ENCODE peak calls at places on chromosomes 1 and 21, in seven cellular contexts. M is AG09309, U is GM06990, A is GM23338, K is cardiac fibroblast, V is MCF 10A, E is MM.1S. T is an unnamed sample.

GRCh38 chr1:88029899-88030298 is 654.2 kb upstream of the PKN2 start:
- DNase-seq in U (no peak), E (no peak), K (no peak), A (peak; percentile 43), V (no peak), M (no peak), T (no peak)

GRCh38 chr1:23673086-23673813 is 18.4 kb upstream of the RPL11 start:
- DNase-seq in E (peak; percentile 38), M (no peak), K (peak; percentile 50), A (peak; percentile 85), V (peak; percentile 94), U (no peak), T (peak; percentile 36)

GRCh38 chr1:71919812-71920509 is 362.4 kb downstream of the NEGR1 start:
- DNase-seq in U (no peak), E (peak; percentile 54), M (no peak), A (peak; percentile 15), K (no peak), V (no peak), T (no peak)

GRCh38 chr1:179169616-179170467 is 59.6 kb downstream of the ABL2 start:
- DNase-seq in E (no peak), U (no peak), A (no peak), M (peak; percentile 67), K (peak; percentile 81), V (peak; percentile 83), T (no peak)

GRCh38 chr1:7471836-7472235 is 299.3 kb upstream of the VAMP3 start:
- DNase-seq in E (no peak), V (no peak), U (no peak), M (no peak), K (no peak), A (no peak), T (no peak)

GRCh38 chr1:160827418-160827817 is 31.4 kb downstream of the LY9 start:
- DNase-seq in M (no peak), U (no peak), A (no peak), K (peak; percentile 58), E (no peak), V (peak; percentile 70), T (no peak)

GRCh38 chr1:152026895-152027294 is 9.9 kb downstream of the S100A11 start:
- DNase-seq in K (peak; percentile 7), M (no peak), V (no peak), A (no peak), E (no peak), U (no peak), T (no peak)

GRCh38 chr1:199157494-199157893 is 518.7 kb downstream of the PTPRC start:
- DNase-seq in E (no peak), K (peak; percentile 5), U (no peak), A (no peak), M (no peak), V (peak; percentile 54), T (no peak)

GRCh38 chr21:46369520-46370235 is 45.7 kb downstream of the PCNT start:
- DNase-seq in A (no peak), M (no peak), V (no peak), K (no peak), E (peak; percentile 5), U (no peak), T (no peak)

GRCh38 chr1:204171751-204172178 is 5.6 kb upstream of the REN start:
- DNase-seq in V (peak; percentile 89), E (no peak), A (peak; percentile 28), M (peak; percentile 25), U (no peak), K (peak; percentile 26), T (no peak)

GRCh38 chr1:101300916-101301315 is 64.1 kb downstream of the S1PR1 start:
- DNase-seq in K (peak; percentile 23), U (no peak), E (no peak), M (no peak), A (no peak), V (no peak), T (no peak)

GRCh38 chr1:209411491-209411929 is 172.0 kb upstream of the CAMK1G start:
- DNase-seq in U (no peak), M (no peak), A (no peak), V (peak; percentile 99), K (peak; percentile 55), E (no peak), T (no peak)

GRCh38 chr1:15923241-15923640 is 52.7 kb downstream of the ZBTB17 start:
- DNase-seq in E (no peak), V (peak; percentile 64), U (no peak), A (no peak), K (peak; percentile 69), M (no peak), T (no peak)

GRCh38 chr1:244171241-244171985 is 120.3 kb downstream of the ZBTB18 start:
- DNase-seq in A (no peak), M (no peak), E (no peak), U (no peak), V (no peak), K (no peak), T (no peak)

GRCh38 chr1:113940365-113941244 is 11.5 kb downstream of the HIPK1 start:
- DNase-seq in E (peak; percentile 76), U (peak; percentile 36), K (no peak), V (no peak), M (no peak), A (no peak), T (no peak)

GRCh38 chr1:32874860-32875793 is 4.4 kb upstream of the FNDC5 start:
- DNase-seq in U (no peak), A (no peak), E (no peak), M (no peak), V (no peak), K (no peak), T (peak; percentile 39)

GRCh38 chr1:77538956-77539509 is 143.4 kb downstream of the ZZZ3 start:
- DNase-seq in U (no peak), A (no peak), M (peak; percentile 70), V (peak; percentile 73), E (no peak), K (peak; percentile 84), T (no peak)

GRCh38 chr1:118984086-118984989 is 3.8 kb downstream of the TBX15 start:
- DNase-seq in V (no peak), K (no peak), E (no peak), U (no peak), M (no peak), A (peak; percentile 92), T (peak; percentile 23)

GRCh38 chr1:12580054-12580887 is 37.7 kb downstream of the DHRS3 start:
- DNase-seq in V (peak; percentile 75), M (peak; percentile 78), E (no peak), A (no peak), K (peak; percentile 43), U (no peak), T (no peak)

DNA sequence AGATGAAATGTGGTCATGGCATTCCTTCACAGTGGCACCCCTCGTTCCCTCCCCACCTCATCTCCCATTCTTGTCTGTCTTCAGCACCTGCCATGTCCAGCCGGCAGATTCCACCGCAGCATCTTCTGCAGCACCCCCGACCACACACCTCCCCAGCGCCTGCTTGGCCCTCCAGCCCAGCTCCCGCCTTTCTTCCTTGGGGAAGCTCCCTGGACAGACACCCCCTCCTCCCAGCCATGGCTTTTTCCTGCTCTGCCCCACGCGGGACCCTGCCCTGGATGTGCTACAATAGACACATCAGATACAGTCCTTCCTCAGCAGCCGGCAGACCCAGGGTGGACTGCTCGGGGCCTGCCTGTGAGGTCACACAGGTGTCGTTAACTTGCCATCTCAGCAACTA is 67.1 kb upstream of the FAM3B start:
- DNase-seq in M (no peak), K (no peak), A (no peak), V (no peak), E (no peak), U (no peak), T (peak; percentile 5)
- TF ChIP-seq CTCF in M (no peak), K (no peak), A (no peak), V (no peak), E (no peak), U (no peak), T (no peak)

DNA sequence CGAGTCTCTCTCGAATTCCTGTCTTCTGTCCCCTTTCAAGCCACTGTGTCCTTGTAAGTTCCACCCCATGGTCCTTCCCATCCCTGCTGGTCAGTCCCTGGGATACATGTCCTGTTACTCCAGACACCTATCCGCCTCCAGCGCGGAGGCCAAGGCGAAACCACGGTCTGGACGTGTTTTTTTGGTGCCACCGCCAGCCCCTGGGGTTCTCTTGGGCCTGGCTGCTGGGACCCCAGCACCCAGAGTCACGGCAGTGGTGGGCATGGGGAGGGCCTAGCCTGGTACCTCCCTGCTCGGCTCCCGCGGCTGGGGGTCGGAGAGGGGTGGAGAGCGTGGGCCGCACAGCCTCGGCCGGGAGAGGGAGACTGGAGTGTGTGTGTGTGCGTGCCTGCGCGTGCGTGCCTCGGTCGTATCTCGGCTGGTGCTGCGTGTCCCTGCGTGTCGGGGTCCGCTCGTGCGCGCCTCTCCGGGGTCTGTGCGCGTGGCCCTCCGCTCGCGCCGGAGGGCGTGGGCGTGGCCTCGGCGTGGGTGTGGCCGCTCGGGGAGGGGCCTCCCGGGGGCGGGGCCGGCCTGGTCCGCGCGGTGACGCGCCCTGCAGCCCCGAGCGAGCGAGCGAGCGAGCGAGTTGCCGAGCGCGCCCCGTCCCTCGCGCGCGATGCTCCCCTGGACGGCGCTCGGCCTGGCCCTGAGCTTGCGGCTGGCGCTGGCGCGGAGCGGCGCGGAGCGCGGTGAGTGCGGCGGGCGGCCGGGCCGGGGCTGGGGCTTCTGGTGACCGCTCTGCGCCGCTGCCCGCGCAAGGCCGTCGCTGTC is at the start of gene VWA1:
- DNase-seq in V (no peak), A (peak; percentile 79), K (peak; percentile 70), U (peak; percentile 62), E (no peak), M (no peak), T (peak; percentile 96)
- TF ChIP-seq CTCF in V (no peak), A (no peak), K (no peak), U (no peak), E (no peak), M (no peak), T (no peak)

GRCh38 chr1:67696708-67697107 is 11.7 kb downstream of the GADD45A start:
- DNase-seq in A (no peak), M (no peak), V (no peak), E (no peak), U (no peak), K (no peak), T (no peak)

GRCh38 chr1:67700220-67700619 is 15.2 kb downstream of the GADD45A start:
- DNase-seq in K (no peak), E (no peak), A (no peak), U (no peak), M (no peak), V (no peak), T (no peak)

GRCh38 chr1:67701876-67702275 is 16.9 kb downstream of the GADD45A start:
- DNase-seq in A (no peak), M (no peak), K (no peak), E (no peak), U (no peak), V (no peak), T (no peak)

GRCh38 chr1:67704351-67704750 is 19.4 kb downstream of the GADD45A start:
- DNase-seq in E (no peak), U (no peak), K (no peak), V (no peak), A (no peak), M (no peak), T (no peak)

GRCh38 chr1:67700692-67701410 is 15.8 kb downstream of the GADD45A start:
- DNase-seq in A (peak; percentile 81), U (no peak), K (peak; percentile 60), E (no peak), M (no peak), V (peak; percentile 50), T (no peak)
- TF ChIP-seq CTCF in A (peak; percentile 29), U (no peak), K (peak; percentile 36), E (no peak), M (peak; percentile 8), V (no peak), T (peak; percentile 9)

DNA sequence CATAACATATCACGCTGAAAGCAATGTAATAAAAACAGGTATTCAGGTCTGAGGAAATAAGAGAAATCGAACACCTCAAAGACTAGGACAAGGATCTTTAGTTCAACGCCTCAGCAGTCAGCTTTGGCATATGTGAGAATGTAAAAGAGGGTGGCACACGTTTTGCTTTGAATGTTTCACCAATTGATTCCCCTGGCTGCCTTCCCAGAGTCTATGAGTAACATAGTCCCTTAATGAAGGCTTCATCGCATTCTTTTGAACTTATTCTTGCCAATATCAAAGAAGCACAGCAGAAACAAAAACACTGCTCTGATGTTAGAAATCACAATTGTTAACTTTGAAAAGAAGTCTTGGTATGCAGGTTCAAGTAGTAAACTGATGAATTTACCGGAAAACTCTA is 764.8 kb downstream of the ADGRL2 start:
- DNase-seq in M (peak; percentile 31), U (no peak), E (no peak), A (no peak), K (peak; percentile 62), V (peak; percentile 93), T (no peak)
- TF ChIP-seq CTCF in M (no peak), U (no peak), E (no peak), A (no peak), K (no peak), V (no peak), T (no peak)

T was measured in GM13977.